ENCODE peak calls at places on chromosomes 7 and 10, in six cellular contexts. H is GM04504; L is activated T-helper 1 cell treated with anti-CD3 and anti-CD28 coated beads, Interleukin-12 subunit alpha, Interleukin-12 subunit beta, Interleukin-2, Interleukin-4 antibody, amounts not matched to agents 30 ng/mL and 10 ng/mL and 1 ng/mL, durations not matched to agents 14 hours and 24 hours and 36 hours; X is stimulated activated naive CD8-positive, alpha-beta T cell treated with anti-CD3 and anti-CD28 coated beads, Interleukin-15, Interleukin-2, amounts not matched to agents 100 U/mL and 50 U/mL, for 24 hours; U is activated naive CD8-positive, alpha-beta T cell treated with anti-CD3 and anti-CD28 coated beads, Interleukin-2, amount 50 U/mL, for 16 hours; T is T-helper 9 cell. M is an unnamed sample.

GRCh38 chr7:147432068-147432467 is 1158.5 kb upstream of the C7orf33 start:
- DNase-seq in T (no peak), X (no peak), H (no peak), L (no peak), U (no peak), M (no peak)

GRCh38 chr7:151089893-151090730 is 3.8 kb downstream of the AGAP3 start:
- DNase-seq in T (no peak), H (no peak), U (no peak), X (no peak), L (no peak), M (no peak)

GRCh38 chr7:30145521-30145920 is 10.7 kb downstream of the MTURN start:
- DNase-seq in H (no peak), L (no peak), T (no peak), X (no peak), U (no peak), M (no peak)

GRCh38 chr7:50474382-50475155 is 24.4 kb upstream of the FIGNL1 start:
- DNase-seq in U (no peak), X (no peak), L (no peak), T (no peak), H (no peak), M (peak; percentile 59)

GRCh38 chr10:124648131-124648475 is 96.1 kb downstream of the FAM53B start:
- DNase-seq in T (no peak), H (no peak), L (no peak), X (no peak), U (no peak), M (no peak)

GRCh38 chr10:122140941-122141623 is 130.0 kb upstream of the BTBD16 start:
- DNase-seq in L (no peak), H (peak; percentile 90), U (no peak), X (no peak), T (no peak), M (peak; percentile 10)

GRCh38 chr10:28459453-28460144 is 73.3 kb upstream of the WAC start:
- DNase-seq in T (no peak), L (no peak), U (no peak), X (no peak), H (no peak), M (peak; percentile 9)

GRCh38 chr10:23172846-23173548 is 19.1 kb upstream of the PTF1A start:
- DNase-seq in U (no peak), L (no peak), X (no peak), T (no peak), H (no peak), M (no peak)

GRCh38 chr10:83734278-83734677 is 405.0 kb upstream of the GHITM start:
- DNase-seq in L (no peak), X (no peak), H (no peak), U (no peak), T (no peak), M (no peak)

GRCh38 chr10:88309365-88309764 is 273.8 kb downstream of the RNLS start:
- DNase-seq in U (no peak), H (no peak), X (no peak), L (no peak), T (no peak), M (no peak)

GRCh38 chr10:36592964-36593363 is 532.4 kb upstream of the ANKRD30A start:
- DNase-seq in H (no peak), X (no peak), T (no peak), L (no peak), U (no peak), M (peak; percentile 68)

GRCh38 chr7:20329389-20330175 is 1.1 kb upstream of the ITGB8 start:
- DNase-seq in L (no peak), T (no peak), H (no peak), X (peak; percentile 12), U (no peak), M (peak; percentile 87)

GRCh38 chr7:149559711-149560110 is 62.1 kb upstream of the ZNF746 start:
- DNase-seq in X (no peak), U (no peak), T (no peak), L (no peak), H (peak; percentile 57), M (peak; percentile 73)

GRCh38 chr7:13036256-13036765 is 348.9 kb downstream of the ARL4A start:
- DNase-seq in L (no peak), T (no peak), X (no peak), H (no peak), U (no peak), M (no peak)

GRCh38 chr10:113854757-113855626 is 531 bp downstream of the NHLRC2 start:
- DNase-seq in H (no peak), L (peak; percentile 31), T (peak; percentile 24), X (peak; percentile 54), U (no peak), M (peak; percentile 37)

GRCh38 chr10:72146559-72147323 is 58.4 kb upstream of the SPOCK2 start:
- DNase-seq in X (no peak), T (no peak), U (no peak), L (no peak), H (no peak), M (no peak)

GRCh38 chr7:35691827-35692307 is 3.1 kb downstream of the HERPUD2 start:
- DNase-seq in H (no peak), L (peak; percentile 34), X (peak; percentile 37), T (peak; percentile 23), U (no peak), M (no peak)

GRCh38 chr7:29207469-29207868 is 12.9 kb downstream of the CHN2 start:
- DNase-seq in X (no peak), H (no peak), T (no peak), U (no peak), L (no peak), M (no peak)

GRCh38 chr7:25496394-25497103 is 268.3 kb upstream of the NPVF start:
- DNase-seq in U (no peak), T (no peak), L (peak; percentile 19), H (no peak), X (peak; percentile 8), M (no peak)

GRCh38 chr7:12431886-12432285 is 28.2 kb upstream of the VWDE start:
- DNase-seq in T (no peak), H (no peak), L (no peak), U (no peak), X (no peak), M (no peak)

GRCh38 chr10:23283680-23284079 is 60.9 kb downstream of the C10orf67 start:
- DNase-seq in H (no peak), T (no peak), L (no peak), U (no peak), X (no peak), M (no peak)

GRCh38 chr10:48658243-48658888 is 26.3 kb upstream of the WDFY4 start:
- DNase-seq in H (no peak), U (peak; percentile 19), X (peak; percentile 66), T (peak; percentile 41), L (peak; percentile 48), M (peak; percentile 62)

GRCh38 chr10:88347022-88347421 is 236.1 kb downstream of the RNLS start:
- DNase-seq in X (no peak), T (no peak), H (no peak), L (no peak), U (no peak), M (no peak)

GRCh38 chr7:57404343-57404966 is 45.5 kb upstream of the ZNF716 start:
- DNase-seq in L (no peak), X (no peak), U (no peak), H (no peak), T (no peak), M (peak; percentile 89)

GRCh38 chr10:75081379-75081778 is 30.1 kb upstream of the SAMD8 start:
- DNase-seq in H (no peak), T (no peak), L (no peak), X (no peak), U (no peak), M (no peak)

GRCh38 chr7:122433765-122434164 is 129.2 kb upstream of the FEZF1 start:
- DNase-seq in U (no peak), H (no peak), X (no peak), L (no peak), T (no peak), M (no peak)

GRCh38 chr10:118173326-118173725 is 126.6 kb upstream of the RAB11FIP2 start:
- DNase-seq in T (no peak), H (peak; percentile 25), U (no peak), L (no peak), X (no peak), M (no peak)

GRCh38 chr10:129766611-129767550 is 197.2 kb downstream of the EBF3 start:
- DNase-seq in L (no peak), T (no peak), X (no peak), U (no peak), H (no peak), M (no peak)

GRCh38 chr7:99943641-99944507 is 14.5 kb upstream of the GJC3 start:
- DNase-seq in T (no peak), H (no peak), X (no peak), U (no peak), L (no peak), M (no peak)

GRCh38 chr10:78802866-78803265 is 265.9 kb upstream of the ZMIZ1 start:
- DNase-seq in T (no peak), X (no peak), H (peak; percentile 71), U (no peak), L (no peak), M (no peak)

GRCh38 chr7:142614116-142614515 is 135.2 kb upstream of the PRSS1 start:
- DNase-seq in U (no peak), T (no peak), X (no peak), H (no peak), L (no peak), M (no peak)

GRCh38 chr10:32905466-32905865 is 52.6 kb downstream of the ITGB1 start:
- DNase-seq in U (no peak), L (no peak), X (no peak), H (no peak), T (no peak), M (peak; percentile 78)

GRCh38 chr7:57646219-57646900 is 196.4 kb downstream of the ZNF716 start:
- DNase-seq in H (no peak), U (no peak), L (no peak), X (no peak), T (no peak), M (no peak)

GRCh38 chr10:75334720-75335119 is 66.8 kb downstream of the ZNF503 start:
- DNase-seq in H (no peak), X (no peak), T (no peak), U (no peak), L (no peak), M (no peak)

GRCh38 chr10:76251773-76252617 is 820.6 kb downstream of the LRMDA start:
- DNase-seq in X (no peak), T (no peak), U (no peak), H (peak; percentile 99), L (no peak), M (no peak)

GRCh38 chr10:12540341-12540781 is 191.0 kb downstream of the CAMK1D start:
- DNase-seq in X (no peak), U (no peak), H (no peak), L (no peak), T (no peak), M (no peak)

GRCh38 chr7:139186146-139186545 is 44.9 kb upstream of the UBN2 start:
- DNase-seq in T (no peak), H (no peak), X (no peak), L (no peak), U (no peak), M (no peak)

M was measured in trophoblast cell.